ENCODE peak calls at places on chromosomes 1 and 21, in seven cellular contexts. T is GM13977, M is right atrium auricular region, R is NB4, S is astrocyte of the cerebellum, H is uterus, C is fibroblast of pulmonary artery. J is an unnamed sample.

GRCh38 chr1:18938707-18939070 is 17.8 kb downstream of the IFFO2 start:
- DNase-seq in H (no peak), S (no peak), T (no peak), R (no peak), C (no peak), M (no peak), J (no peak)

GRCh38 chr1:82503805-82504204 is 703.1 kb downstream of the ADGRL2 start:
- DNase-seq in T (no peak), M (no peak), R (no peak), S (peak), H (no peak), C (no peak), J (no peak)

GRCh38 chr1:44222397-44223334 is 9.4 kb downstream of the DMAP1 start:
- DNase-seq in S (no peak), T (no peak), R (no peak), H (no peak), M (no peak), C (no peak), J (no peak)

GRCh38 chr1:15272009-15272781 is 25.2 kb downstream of the FHAD1 start:
- DNase-seq in C (peak), M (peak), T (peak), H (peak), S (peak), R (peak), J (peak)

GRCh38 chr1:17885663-17886062 is 130.5 kb downstream of the ACTL8 start:
- DNase-seq in M (no peak), H (no peak), R (no peak), S (no peak), T (no peak), C (no peak), J (no peak)

GRCh38 chr21:15775981-15776380 is 46.2 kb downstream of the USP25 start:
- DNase-seq in H (no peak), C (peak), S (peak), R (peak), M (no peak), T (no peak), J (peak)

GRCh38 chr1:30014031-30014430 is 709.4 kb downstream of the MATN1 start:
- DNase-seq in C (no peak), R (no peak), H (no peak), T (no peak), M (no peak), S (no peak), J (no peak)

GRCh38 chr1:156572663-156573018 is 276 bp upstream of the IQGAP3 start:
- DNase-seq in R (no peak), C (no peak), S (no peak), T (no peak), H (no peak), M (no peak), J (no peak)

GRCh38 chr1:41444246-41444645 is 40.2 kb downstream of the EDN2 start:
- DNase-seq in M (no peak), C (no peak), H (no peak), T (no peak), S (no peak), R (peak), J (no peak)
- TF ChIP-seq CTCF in M (no peak), C (peak), H (no peak), T (no peak), S (peak), R (peak), J (peak)

DNA sequence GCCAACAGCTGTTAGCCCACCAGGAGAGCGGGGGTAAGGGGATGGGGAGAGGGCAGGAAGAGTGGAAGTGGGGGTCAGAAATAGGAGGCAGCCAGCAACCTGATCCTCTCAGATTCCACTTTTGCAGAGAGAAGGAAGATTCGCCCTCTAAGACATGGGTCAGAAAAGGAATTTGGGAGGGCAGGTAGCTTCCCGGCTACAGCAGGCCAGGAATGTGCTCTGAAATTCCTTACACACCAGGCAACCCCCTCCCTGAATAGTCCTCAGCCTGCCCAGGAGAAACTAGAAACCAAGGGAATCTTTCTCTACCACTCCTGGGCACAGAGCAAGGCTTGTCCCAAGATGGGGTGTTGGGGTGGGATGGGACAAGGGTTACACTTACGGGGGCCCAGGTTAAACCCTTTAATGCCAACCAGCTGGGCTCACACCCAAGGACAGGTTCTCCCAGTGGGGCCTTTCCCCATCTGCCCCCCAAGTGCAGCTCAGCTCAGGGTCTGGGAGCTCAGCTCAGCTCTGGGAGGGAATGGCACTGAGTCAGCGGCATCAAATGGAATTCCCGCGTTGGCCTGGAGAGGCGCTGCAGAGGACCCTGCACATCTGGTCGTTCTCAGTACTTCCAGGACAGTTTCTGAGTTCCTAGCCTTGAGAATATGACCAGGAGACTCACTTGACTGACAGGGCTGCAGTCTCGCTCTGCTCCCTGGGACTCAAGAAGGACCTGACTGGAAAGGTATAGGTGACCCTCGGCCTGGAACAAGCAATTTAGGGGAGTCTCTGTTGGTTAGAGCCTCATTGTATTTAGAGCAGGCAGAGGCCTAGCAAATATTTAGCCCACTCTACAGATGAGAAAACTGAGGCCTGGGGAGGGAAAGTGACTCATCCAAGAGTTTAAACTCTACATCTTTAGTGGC is 761 bp downstream of the TNNT2 start:
- DNase-seq in C (peak), M (no peak), T (peak), S (no peak), H (no peak), R (peak), J (peak)
- TF ChIP-seq CTCF in C (peak), M (no peak), T (peak), S (peak), H (no peak), R (peak), J (peak)

GRCh38 chr1:158112994-158113758 is 67.5 kb upstream of the CD1D start:
- DNase-seq in H (peak), T (peak), M (no peak), R (peak), S (no peak), C (peak), J (peak)
- TF ChIP-seq CTCF in H (peak), T (peak), M (peak), R (no peak), S (peak), C (peak), J (no peak)

DNA sequence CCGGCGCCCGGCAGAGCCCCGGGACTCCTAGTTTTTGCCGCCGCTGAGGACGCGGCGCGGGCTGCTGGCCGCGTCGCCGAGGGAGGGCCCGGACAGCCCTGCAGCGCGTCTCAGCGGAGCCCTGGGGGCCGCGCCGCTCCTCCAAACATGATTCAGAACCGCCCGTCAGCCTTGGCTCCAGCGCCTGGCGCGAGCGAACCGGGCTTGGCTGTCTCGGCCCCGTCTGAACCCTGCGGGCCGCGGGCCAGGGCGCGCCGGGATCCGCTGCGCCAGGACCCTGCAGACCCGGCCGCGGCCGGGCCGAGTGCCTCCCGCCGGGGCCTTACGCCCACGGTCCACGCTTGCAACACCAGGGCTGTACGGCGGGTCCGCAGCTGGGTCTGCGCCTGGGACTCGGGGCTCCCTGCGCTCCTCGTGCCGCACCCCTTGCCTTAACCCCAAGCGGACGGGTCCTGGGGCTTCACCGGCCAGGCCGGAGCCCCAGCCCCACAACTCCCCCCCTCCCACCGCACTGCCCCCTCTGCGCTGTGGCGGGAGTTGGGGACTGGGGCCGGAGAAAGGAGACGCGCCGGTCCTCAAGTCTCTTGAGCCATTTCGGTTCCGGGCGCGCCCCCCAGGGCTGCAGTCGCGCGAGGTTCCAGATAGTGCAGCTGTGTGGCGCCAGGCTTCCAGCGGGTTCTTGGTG is 48.4 kb upstream of the CD34 start:
- DNase-seq in H (peak), M (peak), S (no peak), T (peak), C (peak), R (peak), J (peak)
- TF ChIP-seq CTCF in H (no peak), M (no peak), S (no peak), T (no peak), C (no peak), R (no peak), J (no peak)

DNA sequence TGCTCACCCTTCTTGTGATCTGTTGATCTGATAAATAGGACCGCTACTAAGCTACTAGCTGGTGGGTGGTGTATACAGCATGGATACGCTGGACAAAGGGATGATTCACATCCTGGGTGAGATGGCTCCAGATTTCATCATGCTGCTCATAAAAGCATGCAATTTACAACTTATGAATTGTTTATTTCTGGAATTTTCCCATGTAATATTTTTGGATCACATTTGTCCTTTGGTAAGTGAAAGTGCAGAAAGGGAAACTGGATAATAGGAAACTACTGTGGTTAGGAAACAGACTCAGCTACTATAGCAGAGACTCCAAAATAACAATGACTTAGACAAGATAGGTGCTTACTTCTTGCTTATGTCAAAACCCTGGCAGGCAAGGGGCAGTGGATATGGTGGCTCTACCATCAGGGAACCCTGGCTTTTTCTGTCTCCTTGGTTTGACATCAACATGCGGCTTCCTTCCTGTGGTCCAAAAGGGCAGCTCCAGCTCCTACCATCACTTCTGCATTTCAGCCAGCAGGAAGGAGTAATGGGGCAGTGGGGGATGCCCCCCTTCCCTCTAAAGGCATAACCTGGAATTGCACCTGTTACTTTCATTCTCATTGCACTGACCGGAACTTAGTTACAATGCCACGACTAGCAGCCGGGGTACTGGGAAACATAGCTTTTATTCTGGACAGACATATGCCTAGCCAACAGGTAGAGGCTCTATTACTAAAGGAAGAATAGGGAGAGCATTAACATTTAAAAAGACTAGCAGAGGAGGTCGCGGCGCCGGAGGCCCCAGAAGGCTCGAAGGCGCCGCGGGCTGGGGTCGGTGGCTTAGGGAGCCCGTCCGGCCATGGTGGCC is 13.8 kb upstream of the AK2 start:
- DNase-seq in T (no peak), R (peak), S (no peak), M (no peak), H (no peak), C (peak), J (peak)
- TF ChIP-seq CTCF in T (no peak), R (peak), S (peak), M (no peak), H (no peak), C (peak), J (no peak)

DNA sequence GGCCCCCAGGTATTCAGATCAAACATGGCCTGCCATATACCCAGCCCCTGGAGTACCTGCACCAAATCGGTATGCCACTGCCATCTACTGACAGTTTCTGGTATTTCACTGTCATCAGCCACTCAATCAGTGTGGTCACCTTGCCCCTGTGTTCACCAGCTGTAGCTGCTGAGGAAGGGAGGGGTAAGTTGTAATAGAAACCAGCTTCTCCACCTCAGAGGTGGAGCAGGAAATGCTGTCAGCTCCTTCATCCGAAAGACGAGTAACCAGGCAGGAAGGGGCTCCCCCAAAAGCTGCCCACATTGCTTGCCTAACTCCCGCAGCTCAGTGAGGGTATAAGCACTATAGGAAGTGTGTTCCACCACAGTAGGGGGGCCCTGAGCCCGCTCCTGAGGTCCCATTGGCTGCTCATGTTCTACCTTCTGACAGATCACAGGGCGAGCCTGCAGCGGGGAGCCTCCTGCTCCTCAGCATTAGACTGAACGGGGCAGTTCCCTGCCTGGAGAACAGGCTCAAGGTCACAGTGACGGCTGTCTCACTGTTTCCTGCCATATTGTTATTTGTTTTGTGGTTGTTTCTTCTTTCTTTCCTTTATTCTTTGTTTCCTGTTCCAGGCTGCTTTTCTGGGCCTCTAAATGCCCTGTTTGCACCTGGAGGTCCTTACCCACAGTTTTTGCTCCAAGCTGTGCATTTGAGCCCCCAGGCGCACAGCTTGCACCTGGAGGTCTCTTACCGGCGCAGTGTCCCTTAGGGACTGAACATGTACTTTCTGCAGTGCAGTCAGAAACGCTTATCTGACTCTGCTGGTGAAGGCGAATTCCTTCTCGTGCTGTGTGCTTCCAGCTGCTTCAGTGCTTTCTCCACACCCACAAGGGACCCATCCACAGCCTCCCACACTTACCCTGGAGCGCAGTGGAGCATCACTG is 1638.3 kb downstream of the MRPL39 start:
- DNase-seq in T (peak), R (peak), M (no peak), H (no peak), S (peak), C (peak), J (peak)
- TF ChIP-seq CTCF in T (peak), R (peak), M (no peak), H (no peak), S (peak), C (peak), J (peak)

GRCh38 chr1:198657550-198658064 is 18.8 kb downstream of the PTPRC start:
- DNase-seq in M (no peak), C (peak), H (no peak), R (peak), T (no peak), S (peak), J (peak)
- TF ChIP-seq CTCF in M (no peak), C (no peak), H (no peak), R (no peak), T (no peak), S (no peak), J (no peak)

GRCh38 chr1:223631367-223631977 is 34.0 kb downstream of the CAPN8 start:
- DNase-seq in R (no peak), M (no peak), S (no peak), T (no peak), H (no peak), C (no peak), J (no peak)
- TF ChIP-seq CTCF in R (no peak), M (no peak), S (no peak), T (no peak), H (no peak), C (no peak), J (no peak)

J was measured in cardiac fibroblast.